ENCODE peak calls at places on chromosomes 12 and 14, in four cellular contexts. One of them, this sample, is unnamed.

GRCh38 chr14:88592016-88592415 is 29.2 kb downstream of the ZC3H14 start:
- DNase-seq in H1: no peak
- DNase-seq in GM12878: no peak
- DNase-seq in HepG2: no peak
- DNase-seq in this sample: no peak

GRCh38 chr14:69580009-69580577 is 5.4 kb upstream of the CCDC177 start:
- DNase-seq in HepG2: peak; percentile 95
- DNase-seq in GM12878: no peak
- DNase-seq in H1: no peak
- DNase-seq in this sample: peak; percentile 44

GRCh38 chr12:54306925-54307731 is 6.3 kb upstream of the NFE2 start:
- DNase-seq in GM12878: no peak
- DNase-seq in H1: no peak
- DNase-seq in HepG2: peak; percentile 58
- DNase-seq in this sample: no peak

GRCh38 chr14:99257122-99257672 is 14.8 kb downstream of the BCL11B start:
- DNase-seq in HepG2: no peak
- DNase-seq in H1: no peak
- DNase-seq in GM12878: no peak
- DNase-seq in this sample: no peak

GRCh38 chr12:51009038-51009437 is 17.1 kb downstream of the SLC11A2 start:
- DNase-seq in HepG2: no peak
- DNase-seq in H1: no peak
- DNase-seq in GM12878: no peak
- DNase-seq in this sample: no peak

GRCh38 chr12:96948782-96949181 is 41.7 kb downstream of the NEDD1 start:
- DNase-seq in H1: no peak
- DNase-seq in GM12878: no peak
- DNase-seq in HepG2: no peak
- DNase-seq in this sample: no peak

GRCh38 chr12:115440438-115440837 is 756.5 kb upstream of the TBX3 start:
- DNase-seq in HepG2: peak; percentile 66
- DNase-seq in GM12878: no peak
- DNase-seq in H1: no peak
- DNase-seq in this sample: no peak

GRCh38 chr12:102513739-102514138 is 33.4 kb upstream of the IGF1 start:
- DNase-seq in HepG2: no peak
- DNase-seq in H1: no peak
- DNase-seq in GM12878: no peak
- DNase-seq in this sample: no peak

GRCh38 chr12:48779869-48780268 is 9.0 kb downstream of the ADCY6 start:
- DNase-seq in HepG2: no peak
- DNase-seq in GM12878: no peak
- DNase-seq in H1: no peak
- DNase-seq in this sample: no peak

GRCh38 chr14:69629225-69630127 is 18.1 kb downstream of the SUSD6 start:
- DNase-seq in HepG2: no peak
- DNase-seq in H1: no peak
- DNase-seq in GM12878: no peak
- DNase-seq in this sample: no peak

GRCh38 chr12:6182279-6182898 is 17.8 kb upstream of the CD9 start:
- DNase-seq in H1: no peak
- DNase-seq in GM12878: no peak
- DNase-seq in HepG2: peak; percentile 75
- DNase-seq in this sample: no peak

GRCh38 chr12:89347325-89347829 is 4.9 kb downstream of the DUSP6 start:
- DNase-seq in H1: no peak
- DNase-seq in HepG2: no peak
- DNase-seq in GM12878: no peak
- DNase-seq in this sample: no peak

GRCh38 chr12:80033457-80033856 is 65.9 kb upstream of the OTOGL start:
- DNase-seq in HepG2: no peak
- DNase-seq in H1: no peak
- DNase-seq in GM12878: no peak
- DNase-seq in this sample: no peak

GRCh38 chr12:59595557-59596231 is at the start of gene SLC16A7:
- DNase-seq in H1: no peak
- DNase-seq in HepG2: peak; percentile 39
- DNase-seq in GM12878: peak; percentile 60
- DNase-seq in this sample: peak; percentile 48

GRCh38 chr14:52937306-52937705 is 13.5 kb downstream of the FERMT2 start:
- DNase-seq in HepG2: no peak
- DNase-seq in GM12878: no peak
- DNase-seq in H1: no peak
- DNase-seq in this sample: no peak

GRCh38 chr14:52935847-52936246 is 15.0 kb downstream of the FERMT2 start:
- DNase-seq in GM12878: no peak
- DNase-seq in H1: no peak
- DNase-seq in HepG2: no peak
- DNase-seq in this sample: no peak

GRCh38 chr14:52936437-52936836 is 14.4 kb downstream of the FERMT2 start:
- DNase-seq in GM12878: no peak
- DNase-seq in H1: no peak
- DNase-seq in HepG2: no peak
- DNase-seq in this sample: no peak

GRCh38 chr14:52937869-52938268 is 13.0 kb downstream of the FERMT2 start:
- DNase-seq in GM12878: no peak
- DNase-seq in HepG2: no peak
- DNase-seq in H1: no peak
- DNase-seq in this sample: no peak

DNA sequence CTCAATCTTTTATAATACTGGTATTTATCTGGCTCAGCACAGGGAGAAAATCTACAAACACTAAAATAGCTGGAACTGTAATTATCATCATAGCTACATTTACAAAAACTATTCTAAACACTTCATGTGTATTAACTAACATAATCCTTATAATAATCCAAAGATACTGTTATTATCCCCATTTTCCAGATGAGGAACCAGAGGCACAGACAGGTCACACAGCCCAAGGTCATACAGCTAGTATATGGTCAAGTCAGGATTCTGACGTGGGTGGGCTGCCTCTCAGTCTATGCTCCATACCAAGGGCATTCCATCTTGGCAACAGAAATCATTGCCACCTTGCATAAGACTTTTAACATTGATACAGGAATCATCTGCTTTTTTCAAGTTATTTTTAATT is 11.4 kb downstream of the FERMT2 start:
- DNase-seq in H1: no peak
- DNase-seq in GM12878: no peak
- DNase-seq in HepG2: no peak
- DNase-seq in this sample: no peak
- H3K9ac ChIP-seq in H1: no peak overlapping the region
- H3K9ac ChIP-seq in GM12878: no peak overlapping the region
- H3K9ac ChIP-seq in HepG2: no peak overlapping the region
- H3K9ac ChIP-seq in this sample: no peak overlapping the region

DNA sequence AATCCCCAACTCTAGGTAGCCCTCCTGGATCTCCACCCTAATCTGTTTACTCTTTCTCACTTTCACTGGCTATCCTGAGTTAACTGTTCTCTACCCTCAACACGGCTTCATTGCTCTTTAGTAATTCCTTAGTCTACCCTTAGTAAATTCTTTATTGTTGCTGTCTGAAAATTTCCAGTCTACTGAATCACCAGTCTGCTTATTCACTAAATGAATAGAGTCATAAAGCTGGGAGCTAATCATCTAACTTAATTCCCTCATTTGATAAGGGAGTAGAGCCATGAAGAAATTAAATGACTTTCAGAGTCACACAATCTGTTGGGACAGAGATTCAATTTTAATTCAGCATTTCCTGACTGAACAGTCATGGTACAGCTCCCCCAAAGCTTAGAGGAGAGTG is 36.5 kb downstream of the YEATS4 start:
- DNase-seq in H1: no peak
- DNase-seq in GM12878: no peak
- DNase-seq in HepG2: no peak
- DNase-seq in this sample: no peak
- TF ChIP-seq ZNF274 in H1: no peak
- TF ChIP-seq ZNF274 in GM12878: no peak
- TF ChIP-seq ZNF274 in HepG2: no peak
- TF ChIP-seq ZNF274 in this sample: no peak

DNA sequence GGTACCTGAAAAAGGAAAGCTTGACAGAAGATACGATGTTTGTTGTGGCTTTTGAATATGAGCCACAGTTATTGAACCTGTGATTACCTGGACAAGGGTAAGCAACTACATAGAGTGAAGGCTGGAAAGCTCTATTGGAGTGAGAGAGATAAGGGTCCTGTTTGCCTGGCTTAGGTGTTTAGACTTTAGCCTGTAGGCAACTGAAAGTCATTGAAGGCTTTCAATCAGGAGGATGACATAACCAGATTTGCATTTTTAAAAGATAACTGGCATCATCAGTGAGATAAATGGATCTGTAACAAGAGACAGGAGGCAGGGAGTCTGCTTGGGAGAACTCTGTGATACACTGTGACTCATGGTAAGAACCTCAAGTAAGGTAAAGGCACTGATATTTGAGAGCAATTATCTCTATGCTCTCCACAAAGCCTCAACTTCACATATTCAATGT is 128.9 kb upstream of the SOX5 start:
- DNase-seq in HepG2: peak; percentile 96
- DNase-seq in H1: no peak
- DNase-seq in GM12878: no peak
- DNase-seq in this sample: no peak
- TF ChIP-seq SUZ12 in HepG2: no peak
- TF ChIP-seq SUZ12 in H1: no peak
- TF ChIP-seq SUZ12 in GM12878: no peak
- TF ChIP-seq SUZ12 in this sample: no peak

DNA sequence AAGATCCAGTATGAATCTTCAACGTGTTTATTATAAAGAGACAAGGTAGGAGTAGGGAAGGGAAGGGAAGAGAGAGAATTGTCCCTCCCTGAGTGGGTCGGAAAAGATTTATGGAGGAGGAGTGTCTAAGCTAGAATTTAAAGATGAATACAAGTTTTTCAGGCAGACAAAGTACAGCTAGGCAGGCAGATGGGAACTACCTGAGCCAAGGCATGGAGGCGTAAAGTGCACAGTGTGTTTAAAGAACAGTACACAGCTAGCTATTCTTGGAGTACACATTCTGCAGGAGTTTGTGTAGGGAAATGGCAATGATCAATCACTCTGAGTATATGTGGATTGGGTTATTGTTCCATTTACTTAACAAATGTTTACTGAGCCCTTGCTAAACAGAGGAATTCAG is 20.1 kb downstream of the PLEKHG7 start:
- DNase-seq in GM12878: no peak
- DNase-seq in H1: no peak
- DNase-seq in HepG2: no peak
- DNase-seq in this sample: no peak
- H3K9ac ChIP-seq in GM12878: no peak overlapping the region
- H3K9ac ChIP-seq in H1: no peak overlapping the region
- H3K9ac ChIP-seq in HepG2: no peak overlapping the region
- H3K9ac ChIP-seq in this sample: no peak overlapping the region

DNA sequence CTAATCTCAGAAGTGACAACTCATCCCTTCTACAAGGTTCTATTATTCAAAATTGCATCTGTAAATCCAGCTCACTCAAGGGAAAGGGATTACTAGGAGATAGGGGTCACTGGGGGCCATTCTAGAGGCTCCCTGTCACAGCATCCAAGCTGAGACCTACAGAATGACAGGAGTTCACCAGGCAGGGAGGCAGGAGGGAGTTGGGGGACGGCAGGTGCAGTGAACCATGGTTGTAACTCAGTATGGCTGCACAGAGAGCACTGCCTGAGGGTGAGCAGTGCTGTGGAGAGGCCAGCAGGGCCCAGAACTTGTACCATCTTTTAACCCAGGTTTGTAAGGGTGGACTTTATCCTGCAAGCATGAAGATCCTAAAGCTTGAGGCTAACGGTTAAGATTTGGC is 37.9 kb upstream of the SINHCAF start:
- DNase-seq in GM12878: no peak
- DNase-seq in H1: no peak
- DNase-seq in HepG2: no peak
- DNase-seq in this sample: no peak
- TF ChIP-seq ZNF274 in GM12878: no peak
- TF ChIP-seq ZNF274 in H1: no peak
- TF ChIP-seq ZNF274 in HepG2: no peak
- TF ChIP-seq ZNF274 in this sample: no peak